ENCODE peak calls at places on chromosomes 2 and 18, in five cellular contexts. C is hepatocyte, E is GM23338, H is neuronal stem cell, V is neural progenitor cell. X is an unnamed sample.

GRCh38 chr2:134689303-134689702 is 29.5 kb downstream of the TMEM163 start:
- DNase-seq in V (no peak), C (no peak), E (no peak), H (no peak), X (no peak)

GRCh38 chr2:109355192-109355843 is 226.3 kb downstream of the SH3RF3 start:
- DNase-seq in H (no peak), C (no peak), E (no peak), V (no peak), X (no peak)

GRCh38 chr2:55861733-55862132 is 61.8 kb downstream of the EFEMP1 start:
- DNase-seq in E (no peak), H (no peak), V (no peak), C (no peak), X (no peak)

GRCh38 chr2:63056309-63057065 is 5.9 kb downstream of the OTX1 start:
- DNase-seq in C (peak), E (peak), H (peak), V (peak), X (peak)

GRCh38 chr18:11178951-11179549 is 29.7 kb upstream of the PIEZO2 start:
- DNase-seq in V (no peak), E (no peak), H (no peak), C (no peak), X (no peak)

GRCh38 chr2:12318427-12319057 is 398.2 kb upstream of the TRIB2 start:
- DNase-seq in C (peak), V (no peak), E (no peak), H (no peak), X (no peak)

GRCh38 chr2:5315512-5315911 is 376.7 kb upstream of the SOX11 start:
- DNase-seq in V (peak), E (no peak), C (no peak), H (peak), X (no peak)

GRCh38 chr18:60038731-60039130 is 138.9 kb downstream of the PMAIP1 start:
- DNase-seq in C (no peak), V (no peak), E (no peak), H (no peak), X (no peak)

GRCh38 chr2:8333177-8333831 is 348.6 kb upstream of the ID2 start:
- DNase-seq in C (no peak), V (no peak), H (no peak), E (no peak), X (peak)

GRCh38 chr2:43051316-43051715 is 175.1 kb downstream of the ZFP36L2 start:
- DNase-seq in H (no peak), E (no peak), V (no peak), C (no peak), X (peak)

GRCh38 chr18:45626330-45627203 is 11.3 kb downstream of the SLC14A2 start:
- DNase-seq in C (peak), V (peak), E (peak), H (peak), X (peak)

GRCh38 chr2:119389615-119390306 is 23.0 kb downstream of the DBI start:
- DNase-seq in E (no peak), H (no peak), V (no peak), C (no peak), X (no peak)

GRCh38 chr2:20419752-20420151 is 27.1 kb upstream of the RHOB start:
- DNase-seq in E (no peak), V (no peak), H (no peak), C (no peak), X (no peak)

GRCh38 chr18:78627546-78628315 is 351.9 kb upstream of the SALL3 start:
- DNase-seq in V (no peak), E (no peak), C (peak), H (no peak), X (no peak)

GRCh38 chr2:37026050-37026449 is 58.1 kb downstream of the HEATR5B start:
- DNase-seq in H (no peak), C (peak), E (peak), V (peak), X (peak)

GRCh38 chr2:64652231-64653173 is 1.2 kb downstream of the SERTAD2 start:
- DNase-seq in E (peak), V (peak), H (no peak), C (peak), X (peak)

GRCh38 chr18:58239879-58240278 is 195.9 kb downstream of the NEDD4L start:
- DNase-seq in V (no peak), E (no peak), H (no peak), C (no peak), X (no peak)

GRCh38 chr2:26297061-26297460 is 48.9 kb upstream of the SELENOI start:
- DNase-seq in H (no peak), V (no peak), E (no peak), C (no peak), X (no peak)

GRCh38 chr2:113198048-113198789 is 24.4 kb downstream of the PSD4 start:
- DNase-seq in E (no peak), V (no peak), H (no peak), C (no peak), X (no peak)

GRCh38 chr2:127104881-127105655 is 1.9 kb downstream of the BIN1 start:
- DNase-seq in E (no peak), H (no peak), V (peak), C (peak), X (peak)

GRCh38 chr18:76518073-76518472 is 23.0 kb upstream of the ZNF516 start:
- DNase-seq in E (peak), C (no peak), H (no peak), V (peak), X (no peak)

GRCh38 chr2:80969900-80970299 is 665.3 kb upstream of the LRRTM1 start:
- DNase-seq in C (no peak), V (no peak), E (no peak), H (no peak), X (no peak)

GRCh38 chr2:178418426-178418825 is 32.5 kb downstream of the PRKRA start:
- DNase-seq in H (no peak), E (no peak), C (no peak), V (no peak), X (no peak)

GRCh38 chr2:206084870-206085741 is 868 bp downstream of the INO80D start:
- DNase-seq in V (peak), E (peak), H (peak), C (peak), X (peak)

GRCh38 chr2:196251132-196251531 is 79.8 kb upstream of the STK17B start:
- DNase-seq in E (no peak), V (no peak), H (no peak), C (no peak), X (no peak)

GRCh38 chr2:219291910-219292490 is 12.8 kb downstream of the DNAJB2 start:
- DNase-seq in V (no peak), E (no peak), C (no peak), H (no peak), X (no peak)

GRCh38 chr2:17752892-17753802 is 463 bp downstream of the SMC6 start:
- DNase-seq in E (peak), V (peak), C (peak), H (no peak), X (peak)

GRCh38 chr2:80896576-80896975 is 592.0 kb upstream of the LRRTM1 start:
- DNase-seq in V (peak), E (peak), H (no peak), C (no peak), X (no peak)

DNA sequence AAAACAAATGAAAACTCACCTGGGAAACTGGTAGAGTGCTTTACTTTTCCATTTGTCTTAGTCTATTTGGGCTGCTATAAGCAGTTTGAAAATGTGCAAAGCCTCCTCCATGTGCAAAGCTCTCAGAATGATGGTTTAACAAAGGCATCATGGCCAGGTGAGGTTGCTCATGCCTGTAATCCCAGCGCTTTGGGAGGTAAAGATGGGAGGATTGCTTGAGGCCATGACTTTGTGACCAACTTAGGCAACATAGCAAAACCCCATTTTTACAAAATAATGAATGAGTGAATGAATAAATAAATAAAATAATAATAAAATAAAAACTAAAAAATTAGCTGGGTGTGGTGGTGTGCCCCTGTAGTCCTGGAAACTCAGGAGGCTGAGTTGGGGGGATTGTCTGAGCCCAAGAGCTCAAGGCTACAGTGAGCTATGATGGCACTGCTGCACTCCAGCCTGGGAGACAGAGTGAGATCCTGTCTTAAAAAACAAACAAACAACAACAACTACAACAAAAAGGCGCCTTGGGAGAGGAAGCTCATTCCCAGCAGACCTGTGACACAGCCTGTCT is 71.8 kb downstream of the MYCN start:
- DNase-seq in V (no peak), C (no peak), E (no peak), H (no peak), X (no peak)
- H2AFZ ChIP-seq in V (no peak), C (no peak), E (peak), H (peak), X (no peak)

GRCh38 chr2:197875736-197876135 is 71.3 kb downstream of the PLCL1 start:
- DNase-seq in H (no peak), C (no peak), V (no peak), E (no peak), X (no peak)
- H2AFZ ChIP-seq in H (peak), C (no peak), V (no peak), E (no peak), X (no peak)

DNA sequence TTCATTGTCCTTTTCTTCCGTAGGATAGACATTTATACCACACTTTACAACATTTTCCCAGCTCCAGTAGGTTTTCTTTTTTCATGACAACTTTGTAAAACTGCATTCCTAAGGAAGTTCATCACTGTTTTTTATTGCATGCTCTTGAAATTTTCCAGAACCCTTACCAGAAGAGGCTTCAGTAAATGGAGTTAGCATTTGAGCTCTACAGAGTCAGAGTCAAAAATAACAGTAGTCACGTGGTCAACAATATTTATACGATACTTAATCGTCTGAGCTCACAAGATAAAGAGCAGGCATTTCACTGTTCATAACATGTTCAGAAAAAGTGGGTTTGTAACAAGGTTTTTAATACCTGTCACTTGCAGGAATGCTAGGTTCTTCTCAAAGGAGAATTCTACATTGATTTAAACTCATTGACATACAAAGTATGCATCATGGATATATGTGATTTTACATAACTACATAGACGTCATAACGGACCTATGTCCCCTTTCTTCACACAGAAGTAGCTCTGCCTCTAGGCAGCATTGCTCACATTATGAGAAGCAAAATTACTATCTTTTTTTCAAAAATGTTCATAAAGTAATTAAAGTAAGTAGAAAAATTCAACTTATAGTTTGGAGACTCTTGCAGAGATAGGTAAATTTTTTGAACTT is 187.0 kb upstream of the COL3A1 start:
- DNase-seq in C (peak), V (no peak), H (no peak), E (no peak), X (no peak)
- H2AFZ ChIP-seq in C (no peak), V (peak), H (peak), E (no peak), X (no peak)

GRCh38 chr2:160085662-160086061 is 23.2 kb upstream of the PLA2R1 start:
- DNase-seq in H (no peak), E (peak), V (no peak), C (no peak), X (no peak)

GRCh38 chr2:160096414-160096813 is 34.0 kb upstream of the PLA2R1 start:
- DNase-seq in V (no peak), E (no peak), H (no peak), C (no peak), X (no peak)

GRCh38 chr2:160092445-160092844 is 30.0 kb upstream of the PLA2R1 start:
- DNase-seq in H (no peak), E (no peak), V (no peak), C (no peak), X (no peak)

GRCh38 chr2:160087854-160088745 is 25.7 kb upstream of the PLA2R1 start:
- DNase-seq in V (peak), C (no peak), H (no peak), E (peak), X (no peak)

GRCh38 chr2:160091381-160091780 is 29.0 kb upstream of the PLA2R1 start:
- DNase-seq in H (no peak), V (no peak), E (no peak), C (no peak), X (peak)
- H2AFZ ChIP-seq in H (no peak), V (no peak), E (no peak), C (no peak), X (no peak)

GRCh38 chr2:176392125-176392704 is 123.0 kb downstream of the MTX2 start:
- DNase-seq in H (no peak), V (no peak), C (no peak), E (no peak), X (no peak)
- H2AFZ ChIP-seq in H (no peak), V (no peak), C (no peak), E (no peak), X (peak)

DNA sequence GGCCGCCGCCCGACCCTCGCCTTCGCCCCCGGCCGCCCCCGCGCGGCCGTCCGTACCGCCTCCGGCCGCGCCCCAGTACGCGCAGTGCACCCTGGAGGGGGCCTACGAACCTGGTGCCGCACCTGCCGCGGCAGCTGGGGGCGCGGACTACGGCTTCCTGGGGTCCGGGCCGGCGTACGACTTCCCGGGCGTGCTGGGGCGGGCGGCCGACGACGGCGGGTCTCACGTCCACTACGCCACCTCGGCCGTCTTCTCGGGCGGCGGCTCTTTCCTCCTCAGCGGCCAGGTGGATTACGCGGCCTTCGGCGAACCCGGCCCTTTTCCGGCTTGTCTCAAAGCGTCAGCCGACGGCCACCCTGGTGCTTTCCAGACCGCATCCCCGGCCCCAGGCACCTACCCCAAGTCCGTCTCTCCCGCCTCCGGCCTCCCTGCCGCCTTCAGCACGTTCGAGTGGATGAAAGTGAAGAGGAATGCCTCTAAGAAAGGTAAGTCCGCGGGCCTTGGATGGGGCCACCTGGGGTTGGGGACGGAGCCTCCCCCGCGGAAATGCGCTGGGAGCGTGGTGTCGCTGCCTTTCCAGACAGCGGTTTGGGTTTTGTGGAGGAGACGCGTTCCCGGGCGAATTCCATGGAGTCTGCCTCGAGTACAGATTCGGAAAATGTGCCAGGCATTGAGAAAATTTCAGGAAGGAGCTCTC is 649 bp downstream of the HOXD1 start:
- DNase-seq in E (peak), C (peak), H (no peak), V (peak), X (peak)
- H2AFZ ChIP-seq in E (peak), C (peak), H (peak), V (peak), X (peak)

GRCh38 chr18:2103299-2103698 is 468.0 kb downstream of the METTL4 start:
- DNase-seq in V (no peak), H (no peak), E (no peak), C (no peak), X (no peak)

GRCh38 chr18:2100694-2101213 is 470.6 kb downstream of the METTL4 start:
- DNase-seq in E (no peak), C (no peak), V (no peak), H (no peak), X (no peak)

GRCh38 chr18:2108581-2108980 is 462.7 kb downstream of the METTL4 start:
- DNase-seq in H (no peak), V (no peak), E (no peak), C (no peak), X (no peak)

GRCh38 chr18:2102022-2102421 is 469.3 kb downstream of the METTL4 start:
- DNase-seq in C (no peak), H (no peak), E (no peak), V (no peak), X (no peak)

GRCh38 chr18:2104620-2105462 is 466.5 kb downstream of the METTL4 start:
- DNase-seq in E (peak), V (peak), H (peak), C (peak), X (no peak)
- H2AFZ ChIP-seq in E (peak), V (peak), H (no peak), C (no peak), X (peak)